ENCODE peak calls at places on chromosomes 1 and 21, in four cellular contexts. R, A, U and O are unnamed samples.

GRCh38 chr1:3680488-3681230 is 28.3 kb downstream of the TP73 start:
- ATAC-seq in U (no peak), A (no peak), R (no peak), O (no peak)

GRCh38 chr1:150280138-150280707 is 2.1 kb upstream of the CIART start:
- ATAC-seq in R (no peak), A (no peak), U (no peak), O (no peak)

GRCh38 chr1:12174789-12175455 is 8.1 kb downstream of the TNFRSF1B start:
- ATAC-seq in R (no peak), U (no peak), A (no peak), O (no peak)

GRCh38 chr21:42248783-42249597 is 30.1 kb downstream of the ABCG1 start:
- ATAC-seq in A (no peak), U (no peak), R (peak), O (no peak)

GRCh38 chr1:236862615-236863211 is 67.6 kb downstream of the MTR start:
- ATAC-seq in R (no peak), A (peak), U (no peak), O (no peak)

GRCh38 chr1:205582471-205583291 is 49.1 kb downstream of the ELK4 start:
- ATAC-seq in A (peak), U (peak), R (no peak), O (peak)

GRCh38 chr1:239539856-239540255 is 153.5 kb downstream of the CHRM3 start:
- ATAC-seq in A (no peak), R (no peak), U (no peak), O (no peak)

GRCh38 chr1:112431038-112431437 is 35.0 kb downstream of the CTTNBP2NL start:
- ATAC-seq in A (no peak), U (no peak), R (peak), O (peak)

GRCh38 chr1:232574867-232575523 is 54.9 kb downstream of the SIPA1L2 start:
- ATAC-seq in A (no peak), R (no peak), U (no peak), O (peak)

GRCh38 chr1:23099171-23099536 is 69.5 kb downstream of the LUZP1 start:
- ATAC-seq in A (no peak), R (no peak), U (no peak), O (no peak)

GRCh38 chr1:23103001-23103879 is 65.4 kb downstream of the LUZP1 start:
- ATAC-seq in R (no peak), U (no peak), A (peak), O (no peak)

GRCh38 chr1:23101891-23102688 is 66.6 kb downstream of the LUZP1 start:
- ATAC-seq in U (peak), R (no peak), A (peak), O (no peak)

GRCh38 chr1:23100074-23100748 is 68.4 kb downstream of the LUZP1 start:
- ATAC-seq in A (no peak), U (peak), R (peak), O (peak)

DNA sequence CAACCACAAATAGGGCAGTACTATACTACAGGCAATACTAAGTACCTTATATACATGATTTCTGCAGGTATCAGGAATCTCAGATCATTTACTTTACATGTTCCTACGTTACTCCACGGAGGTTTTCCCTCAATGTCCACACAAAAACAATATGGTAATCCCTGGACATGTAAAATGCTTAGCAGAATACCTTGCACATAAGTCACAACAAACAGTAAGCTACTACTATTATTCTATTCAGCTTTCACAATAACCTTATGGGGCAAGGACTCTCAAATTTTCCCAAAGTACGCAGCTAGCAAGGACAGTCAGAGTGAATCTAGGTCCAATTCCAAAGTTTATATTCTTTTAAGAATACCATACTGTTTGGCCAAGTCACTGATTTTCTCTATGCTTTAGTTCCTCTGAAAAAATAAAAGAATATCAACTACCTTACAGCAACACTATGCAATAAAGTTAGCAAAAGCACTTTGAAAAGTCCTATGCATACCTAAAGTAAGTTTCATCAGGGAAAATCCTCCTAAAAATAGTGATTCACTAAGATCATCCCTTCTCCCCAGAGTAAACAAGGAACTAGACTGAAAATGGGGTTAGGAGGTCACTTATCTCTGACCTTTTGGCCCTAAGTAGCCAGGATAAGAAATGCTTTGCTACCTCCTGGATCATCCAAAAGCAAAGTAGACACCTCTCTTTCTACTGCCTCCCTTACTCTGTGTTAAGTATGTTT is 67.4 kb downstream of the LUZP1 start:
- ATAC-seq in U (peak), R (no peak), A (no peak), O (no peak)
- TF ChIP-seq CTCF in U (no peak), R (no peak), A (no peak), O (no peak)

GRCh38 chr1:218674280-218674773 is 329.2 kb downstream of the TGFB2 start:
- ATAC-seq in R (peak), A (peak), U (peak), O (no peak)
- TF ChIP-seq CTCF in R (no peak), A (no peak), U (no peak), O (no peak)

GRCh38 chr1:31296486-31297272 is at the start of the genes SNRNP40 and ZCCHC17:
- ATAC-seq in U (peak), R (peak), A (peak), O (peak)
- TF ChIP-seq CTCF in U (no peak), R (no peak), A (peak), O (no peak)

GRCh38 chr1:48869116-48869893 is 92.6 kb upstream of the BEND5 start:
- ATAC-seq in A (no peak), R (no peak), U (no peak), O (no peak)
- TF ChIP-seq CTCF in A (no peak), R (no peak), U (no peak), O (no peak)

DNA sequence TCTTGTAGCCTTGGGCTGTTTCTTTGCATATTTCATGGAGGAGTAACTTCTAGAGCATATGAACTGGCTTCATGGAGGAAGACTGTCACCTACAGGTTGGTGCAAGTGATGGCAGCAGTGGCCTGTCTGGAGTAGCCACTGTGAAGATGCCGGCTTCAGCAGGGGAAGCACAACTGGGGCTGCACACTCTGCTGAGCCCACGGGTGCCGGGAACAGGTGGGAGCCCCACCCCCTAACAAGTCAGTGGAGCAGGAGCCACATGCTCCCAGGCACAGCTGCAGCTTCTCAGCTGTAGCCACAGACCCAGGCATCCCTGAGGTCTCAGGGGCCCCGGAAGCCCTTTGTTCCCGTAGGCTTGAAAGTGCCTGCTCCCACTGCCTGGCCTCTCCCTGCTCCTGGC is 43.2 kb upstream of the C1orf185 start:
- ATAC-seq in A (no peak), U (peak), R (no peak), O (no peak)
- TF ChIP-seq CTCF in A (no peak), U (no peak), R (no peak), O (no peak)

GRCh38 chr1:218377143-218377660 is 32.1 kb downstream of the TGFB2 start:
- ATAC-seq in R (peak), A (no peak), U (peak), O (no peak)
- TF ChIP-seq CTCF in R (no peak), A (no peak), U (no peak), O (no peak)

GRCh38 chr1:154272217-154272998 is at the start of gene HAX1:
- ATAC-seq in A (peak), R (peak), U (peak), O (peak)

GRCh38 chr1:154270833-154271232 is 1.6 kb upstream of the HAX1 start:
- ATAC-seq in U (no peak), R (no peak), A (no peak), O (no peak)

GRCh38 chr1:154272999-154273563 is 652 bp downstream of the HAX1 start:
- ATAC-seq in A (no peak), U (no peak), R (no peak), O (no peak)

GRCh38 chr1:154276797-154277196 is 4.4 kb downstream of the HAX1 start:
- ATAC-seq in U (no peak), A (no peak), R (no peak), O (no peak)
- TF ChIP-seq CTCF in U (peak), A (no peak), R (no peak), O (no peak)

DNA sequence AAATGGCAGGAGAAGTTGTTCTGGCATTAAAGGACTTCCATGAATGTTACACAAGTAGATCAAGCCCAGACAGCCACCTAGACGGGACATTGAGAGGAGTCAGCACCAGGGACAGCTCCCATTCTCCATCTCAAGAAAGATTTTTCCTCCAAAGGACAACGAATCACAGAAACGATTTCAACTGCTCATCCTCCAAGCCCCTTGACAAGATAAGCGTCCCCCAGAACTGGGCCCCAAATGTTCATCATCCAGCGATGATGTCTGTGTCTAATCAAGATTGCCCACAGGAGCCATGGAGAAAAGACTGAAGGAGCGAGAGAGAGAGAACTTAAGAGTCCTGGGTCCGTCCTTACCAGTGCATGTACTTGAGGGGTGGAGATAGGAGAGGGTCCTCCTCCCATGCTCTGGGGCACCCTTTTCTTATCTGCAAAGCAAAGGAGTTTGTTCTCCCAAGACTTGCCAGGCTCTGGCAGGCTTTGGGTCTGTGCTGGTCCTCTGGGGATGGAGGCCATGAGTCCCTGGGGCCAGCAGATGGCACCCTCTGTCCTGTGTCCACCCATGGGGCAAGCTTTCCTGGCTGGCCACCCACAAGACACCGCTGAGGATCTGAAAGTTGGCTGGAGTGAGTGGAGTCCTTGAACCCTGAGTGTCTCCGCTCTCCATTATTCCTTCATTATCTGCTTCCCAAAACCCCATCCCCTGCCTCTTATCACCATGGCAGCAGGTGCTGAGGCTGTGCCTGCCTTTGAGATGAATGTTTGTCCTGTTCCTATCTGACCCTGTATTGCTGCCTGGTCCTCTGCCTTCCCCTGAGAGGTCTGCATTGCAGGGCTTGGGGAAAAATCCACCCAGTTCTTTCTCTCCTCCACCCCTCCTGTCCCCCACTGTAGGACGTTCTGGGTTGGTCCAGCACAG is 164.6 kb downstream of the ACTL8 start:
- ATAC-seq in U (peak), A (no peak), R (no peak), O (no peak)
- TF ChIP-seq CTCF in U (peak), A (no peak), R (no peak), O (no peak)

GRCh38 chr21:44618504-44618903 is 6.6 kb downstream of the KRTAP10-8 start:
- ATAC-seq in R (peak), A (no peak), U (no peak), O (peak)
- TF ChIP-seq CTCF in R (no peak), A (no peak), U (no peak), O (no peak)